ENCODE peak calls at places on chromosomes 4 and X, in five cellular contexts. One of them, this sample, is unnamed.

GRCh38 chrX:112211459-112211858 is 128.9 kb upstream of the TRPC5 start:
- DNase-seq in iPS-NIHi11: no peak
- DNase-seq in WERI-Rb-1: no peak
- DNase-seq in suprapubic skin: no peak
- DNase-seq in transverse colon: no peak
- DNase-seq in this sample: no peak

GRCh38 chr4:6859543-6859942 is 50.1 kb upstream of the TBC1D14 start:
- DNase-seq in suprapubic skin: no peak
- DNase-seq in transverse colon: no peak
- DNase-seq in WERI-Rb-1: no peak
- DNase-seq in iPS-NIHi11: no peak
- DNase-seq in this sample: no peak

GRCh38 chrX:93422693-93423092 is 250.7 kb downstream of the NAP1L3 start:
- DNase-seq in WERI-Rb-1: peak
- DNase-seq in transverse colon: no peak
- DNase-seq in iPS-NIHi11: peak
- DNase-seq in suprapubic skin: no peak
- DNase-seq in this sample: peak

GRCh38 chrX:13386636-13387035 is 66.8 kb upstream of the ATXN3L start:
- DNase-seq in WERI-Rb-1: no peak
- DNase-seq in transverse colon: no peak
- DNase-seq in suprapubic skin: no peak
- DNase-seq in iPS-NIHi11: no peak
- DNase-seq in this sample: no peak

GRCh38 chr4:166882221-166882620 is 352.1 kb downstream of the SPOCK3 start:
- DNase-seq in iPS-NIHi11: no peak
- DNase-seq in transverse colon: no peak
- DNase-seq in WERI-Rb-1: no peak
- DNase-seq in suprapubic skin: no peak
- DNase-seq in this sample: no peak

GRCh38 chr4:141761926-141762325 is 125.5 kb downstream of the IL15 start:
- DNase-seq in iPS-NIHi11: no peak
- DNase-seq in suprapubic skin: no peak
- DNase-seq in transverse colon: no peak
- DNase-seq in WERI-Rb-1: no peak
- DNase-seq in this sample: no peak

GRCh38 chr4:158750379-158750778 is 18.4 kb upstream of the FNIP2 start:
- DNase-seq in suprapubic skin: no peak
- DNase-seq in transverse colon: no peak
- DNase-seq in iPS-NIHi11: no peak
- DNase-seq in WERI-Rb-1: no peak
- DNase-seq in this sample: no peak

GRCh38 chr4:83962492-83962891 is 426.6 kb downstream of the GPAT3 start:
- DNase-seq in suprapubic skin: no peak
- DNase-seq in transverse colon: no peak
- DNase-seq in WERI-Rb-1: no peak
- DNase-seq in iPS-NIHi11: no peak
- DNase-seq in this sample: no peak

GRCh38 chr4:819401-820229 is 6.3 kb downstream of the CPLX1 start:
- DNase-seq in suprapubic skin: no peak
- DNase-seq in transverse colon: no peak
- DNase-seq in iPS-NIHi11: no peak
- DNase-seq in WERI-Rb-1: no peak
- DNase-seq in this sample: no peak